ENCODE peak calls at places on chromosomes 1 and 21, in six cellular contexts. X is cardiac muscle cell, T is SK-N-SH, E is HFF-Myc, H is NB4, M is epithelial cell of esophagus. N is an unnamed sample.

GRCh38 chr21:37257526-37257966 is 9.6 kb downstream of the VPS26C start:
- DNase-seq in X (no peak), T (peak; percentile 74), E (no peak), H (peak; percentile 76), M (peak; percentile 30), N (no peak)

GRCh38 chr1:160522622-160523345 is at the start of gene SLAMF6:
- DNase-seq in X (no peak), T (no peak), E (no peak), H (peak; percentile 24), M (no peak), N (no peak)

GRCh38 chr1:156510709-156511108 is 10.1 kb upstream of the MEF2D start:
- DNase-seq in X (no peak), T (no peak), E (no peak), H (no peak), M (peak; percentile 19), N (no peak)

GRCh38 chr1:109341944-109342925 is 35.4 kb upstream of the MYBPHL start:
- DNase-seq in X (no peak), T (no peak), E (no peak), H (no peak), M (peak; percentile 56), N (no peak)

GRCh38 chr1:10607228-10607627 is 132.5 kb downstream of the PEX14 start:
- DNase-seq in X (no peak), T (no peak), E (no peak), H (no peak), M (no peak), N (no peak)

GRCh38 chr1:171965802-171966201 is 124.5 kb downstream of the DNM3 start:
- DNase-seq in X (no peak), T (no peak), E (no peak), H (no peak), M (peak; percentile 54), N (no peak)

GRCh38 chr21:17454315-17455027 is 58.4 kb upstream of the CXADR start:
- DNase-seq in X (peak; percentile 41), T (peak; percentile 70), E (peak; percentile 89), H (peak; percentile 71), M (peak; percentile 82), N (no peak)

GRCh38 chr1:77686784-77687518 is 4.5 kb upstream of the ZZZ3 start:
- DNase-seq in X (no peak), T (no peak), E (no peak), H (no peak), M (no peak), N (no peak)

GRCh38 chr1:109793486-109794318 is 30.0 kb upstream of the EPS8L3 start:
- DNase-seq in X (no peak), T (peak; percentile 58), E (peak; percentile 52), H (peak; percentile 81), M (peak; percentile 92), N (peak; percentile 49)

GRCh38 chr1:154831470-154831869 is 38.6 kb downstream of the KCNN3 start:
- DNase-seq in X (no peak), T (no peak), E (no peak), H (no peak), M (no peak), N (no peak)

GRCh38 chr1:2966435-2966834 is 54.8 kb upstream of the ACTRT2 start:
- DNase-seq in X (no peak), T (no peak), E (no peak), H (no peak), M (no peak), N (no peak)

GRCh38 chr1:230282157-230282556 is 144.0 kb downstream of the PGBD5 start:
- DNase-seq in X (no peak), T (peak; percentile 58), E (no peak), H (no peak), M (no peak), N (no peak)

GRCh38 chr1:21891621-21892479 is 45.3 kb downstream of the HSPG2 start:
- DNase-seq in X (no peak), T (no peak), E (no peak), H (no peak), M (peak; percentile 57), N (peak; percentile 82)

GRCh38 chr1:40092811-40093617 is 4.0 kb downstream of the PPT1 start:
- DNase-seq in X (no peak), T (no peak), E (no peak), H (peak; percentile 44), M (no peak), N (no peak)

GRCh38 chr1:77021637-77022036 is 154.4 kb downstream of the ST6GALNAC5 start:
- DNase-seq in X (no peak), T (no peak), E (no peak), H (no peak), M (no peak), N (no peak)

GRCh38 chr1:33155877-33156538 is 25.8 kb downstream of the TRIM62 start:
- DNase-seq in X (no peak), T (no peak), E (no peak), H (no peak), M (no peak), N (no peak)

GRCh38 chr1:221283532-221283931 is 404.3 kb downstream of the HLX start:
- DNase-seq in X (no peak), T (no peak), E (no peak), H (no peak), M (no peak), N (no peak)

GRCh38 chr1:222996307-222996983 is 146.6 kb downstream of the TLR5 start:
- DNase-seq in X (no peak), T (no peak), E (no peak), H (peak; percentile 5), M (no peak), N (no peak)

GRCh38 chr21:18222346-18222745 is 22.3 kb upstream of the CHODL start:
- DNase-seq in X (no peak), T (no peak), E (no peak), H (no peak), M (no peak), N (no peak)

GRCh38 chr1:217134857-217135568 is 411.8 kb upstream of the ESRRG start:
- DNase-seq in X (peak; percentile 62), T (peak; percentile 77), E (no peak), H (no peak), M (peak; percentile 20), N (no peak)

GRCh38 chr1:204894031-204894430 is 23.4 kb downstream of the NFASC start:
- DNase-seq in X (no peak), T (no peak), E (no peak), H (no peak), M (peak; percentile 11), N (no peak)

GRCh38 chr1:9228589-9228988 is 6.0 kb upstream of the H6PD start:
- DNase-seq in X (no peak), T (no peak), E (no peak), H (peak; percentile 84), M (peak; percentile 61), N (no peak)

GRCh38 chr1:9230869-9231533 is 3.6 kb upstream of the H6PD start:
- DNase-seq in X (no peak), T (no peak), E (no peak), H (no peak), M (no peak), N (no peak)

GRCh38 chr1:9233241-9233941 is 1.2 kb upstream of the H6PD start:
- DNase-seq in X (no peak), T (no peak), E (no peak), H (peak; percentile 87), M (no peak), N (no peak)

GRCh38 chr1:9231648-9232332 is 2.8 kb upstream of the H6PD start:
- DNase-seq in X (no peak), T (no peak), E (no peak), H (no peak), M (peak; percentile 84), N (no peak)

GRCh38 chr1:9229549-9229948 is 5.0 kb upstream of the H6PD start:
- DNase-seq in X (no peak), T (no peak), E (no peak), H (no peak), M (no peak), N (no peak)
- TF ChIP-seq CTCF in X (no peak), T (no peak), E (no peak), H (no peak), M (no peak), N (no peak)

DNA sequence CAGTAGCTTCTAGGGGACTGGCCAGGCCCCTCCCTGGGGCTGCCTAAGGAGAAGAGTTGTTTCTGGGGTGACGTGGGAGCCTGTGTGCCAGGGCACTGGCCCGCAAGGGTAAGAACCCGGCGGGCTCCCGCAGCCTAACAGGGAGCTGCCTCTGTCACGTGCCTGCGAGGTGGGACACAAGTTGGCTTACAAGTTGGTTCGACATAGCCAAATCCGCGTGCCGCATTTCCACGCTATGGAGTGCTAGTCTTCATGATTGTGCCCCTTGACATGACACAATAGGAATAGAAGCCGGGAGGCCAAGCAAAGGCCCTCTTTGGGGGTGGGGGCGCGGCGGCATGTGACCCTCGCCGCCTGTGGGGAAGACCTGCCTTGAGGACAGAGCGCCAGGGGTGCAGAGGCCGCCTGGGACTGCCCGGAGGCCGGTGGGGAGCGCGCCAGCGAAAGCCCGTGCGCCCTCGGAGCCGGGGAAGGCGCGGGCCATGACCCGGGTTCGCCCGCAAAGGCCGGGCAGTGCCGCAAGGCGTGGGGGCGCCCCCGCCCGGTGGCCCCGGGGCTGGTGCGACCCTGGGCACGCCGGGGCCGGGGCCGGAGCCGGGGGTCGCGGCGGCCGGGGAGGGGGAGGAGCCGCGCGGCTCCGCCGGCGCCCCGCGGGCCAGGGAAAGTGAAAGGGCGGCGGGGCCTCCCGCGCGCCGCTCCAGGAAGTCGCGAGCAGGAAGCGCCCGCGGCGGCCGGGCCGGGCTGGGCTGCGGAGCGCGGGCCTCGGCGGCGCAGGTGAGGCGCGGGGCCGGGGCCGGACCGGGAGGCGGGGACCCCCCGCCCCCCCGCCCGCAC is at the start of gene SLC37A1:
- DNase-seq in X (peak; percentile 51), T (peak; percentile 75), E (no peak), H (peak; percentile 41), M (peak; percentile 28), N (no peak)
- TF ChIP-seq CTCF in X (no peak), T (no peak), E (no peak), H (no peak), M (no peak), N (no peak)

GRCh38 chr1:166819982-166820381 is 19.3 kb upstream of the POGK start:
- DNase-seq in X (no peak), T (no peak), E (no peak), H (no peak), M (no peak), N (no peak)

GRCh38 chr1:166827426-166827825 is 11.8 kb upstream of the POGK start:
- DNase-seq in X (no peak), T (no peak), E (no peak), H (no peak), M (no peak), N (no peak)

DNA sequence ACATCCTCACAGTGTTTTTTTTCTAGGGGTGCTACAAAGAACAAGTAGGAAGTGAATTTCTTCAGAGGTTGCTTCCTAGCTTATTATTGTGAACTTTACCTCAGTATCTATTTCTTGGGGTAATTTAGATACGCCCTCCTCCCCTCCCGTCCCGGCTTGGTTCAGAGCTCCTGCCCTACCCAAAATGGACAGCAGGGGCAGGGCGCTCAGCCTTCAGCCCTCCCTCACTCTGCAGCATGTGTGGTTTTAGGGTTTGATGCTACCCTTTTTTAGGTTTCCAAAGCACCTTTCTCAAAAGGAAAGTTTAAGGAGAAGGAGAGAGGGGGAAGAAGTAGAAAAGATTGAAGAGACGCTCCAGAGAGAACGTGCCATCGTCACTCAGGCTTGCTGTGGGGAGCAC is 16.9 kb upstream of the POGK start:
- DNase-seq in X (no peak), T (peak; percentile 45), E (no peak), H (no peak), M (no peak), N (no peak)
- TF ChIP-seq CTCF in X (peak; percentile 27), T (peak; percentile 49), E (peak; percentile 47), H (peak; percentile 30), M (peak; percentile 29), N (peak; percentile 27)

DNA sequence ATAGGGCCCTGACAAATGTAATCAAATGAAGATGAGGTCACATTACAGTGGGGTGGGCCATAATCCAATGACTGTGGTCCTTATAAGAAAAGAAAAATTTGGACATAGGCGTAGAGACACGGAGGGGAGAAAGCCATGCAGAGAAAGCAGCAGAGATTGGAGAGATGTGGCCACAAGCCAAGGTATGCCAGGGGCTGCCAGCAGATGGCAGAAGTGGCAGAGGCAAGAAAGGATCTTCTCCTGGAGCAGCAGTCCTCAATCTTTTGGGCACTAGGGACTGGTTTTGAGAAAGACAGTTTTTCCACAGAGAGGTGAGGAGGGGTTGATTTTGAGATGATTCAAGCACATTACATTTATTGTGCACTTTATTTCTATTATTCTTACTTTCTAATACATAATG is 355.1 kb downstream of the NPHP4 start:
- DNase-seq in X (no peak), T (peak; percentile 48), E (no peak), H (peak; percentile 53), M (peak; percentile 40), N (no peak)
- TF ChIP-seq CTCF in X (peak; percentile 10), T (no peak), E (no peak), H (peak; percentile 89), M (peak; percentile 86), N (no peak)